ENCODE peak calls at places on chromosomes 7 and 10, in six cellular contexts. O is lung; U is psoas muscle; N is CD8-positive, alpha-beta T cell; V is left ventricle myocardium inferior; T is Panc1. F is an unnamed sample.

GRCh38 chr7:112484671-112485097 is 3.9 kb downstream of the LSMEM1 start:
- DNase-seq in O (no peak), V (peak; percentile 17), N (no peak), T (peak; percentile 77), U (no peak), F (peak; percentile 84)

GRCh38 chr7:132435016-132435990 is 141.0 kb downstream of the PLXNA4 start:
- DNase-seq in T (no peak), V (no peak), N (no peak), O (no peak), U (no peak), F (no peak)

GRCh38 chr7:155066417-155066950 is 3.6 kb upstream of the HTR5A start:
- DNase-seq in N (no peak), T (peak; percentile 86), O (no peak), V (no peak), U (no peak), F (peak; percentile 79)

GRCh38 chr10:131242007-131242406 is 69.5 kb downstream of the TCERG1L start:
- DNase-seq in T (no peak), U (no peak), N (no peak), O (no peak), V (no peak), F (no peak)

GRCh38 chr7:30887464-30887872 is 24.2 kb upstream of the AQP1 start:
- DNase-seq in U (no peak), T (no peak), V (no peak), O (peak; percentile 42), N (no peak), F (no peak)

GRCh38 chr10:11131112-11131639 is 113.5 kb downstream of the CELF2 start:
- DNase-seq in U (no peak), T (no peak), O (no peak), N (no peak), V (no peak), F (no peak)

GRCh38 chr10:79378383-79378646 is 31.0 kb downstream of the PPIF start:
- DNase-seq in N (no peak), U (no peak), T (no peak), V (no peak), O (no peak), F (no peak)

GRCh38 chr7:21253740-21254687 is 173.9 kb upstream of the SP4 start:
- DNase-seq in O (peak; percentile 31), N (no peak), V (no peak), U (no peak), T (peak; percentile 47), F (peak; percentile 37)

GRCh38 chr7:8040768-8041369 is 72.3 kb downstream of the GLCCI1 start:
- DNase-seq in N (no peak), T (no peak), O (no peak), V (no peak), U (no peak), F (no peak)

GRCh38 chr10:47147186-47147585 is 152.8 kb upstream of the GDF10 start:
- DNase-seq in O (no peak), V (no peak), T (no peak), U (no peak), N (no peak), F (no peak)
- H3K4me3 ChIP-seq in O (no peak overlapping the region), V (no peak overlapping the region), T (no peak overlapping the region), U (no peak overlapping the region), N (no peak overlapping the region), F (no peak overlapping the region)

GRCh38 chr10:43396928-43397624 is 11.9 kb downstream of the HNRNPF start:
- DNase-seq in V (peak; percentile 90), O (peak; percentile 88), U (peak; percentile 88), N (peak; percentile 44), T (no peak), F (peak; percentile 63)
- TF ChIP-seq CTCF in V (no peak), O (no peak), U (no peak), N (no peak), T (no peak), F (no peak)

GRCh38 chr7:5554287-5554785 is 130.7 kb upstream of the TNRC18 start:
- DNase-seq in N (no peak), T (no peak), O (no peak), V (no peak), U (no peak), F (no peak)
- H3K4me3 ChIP-seq in N (no peak overlapping the region), T (no peak overlapping the region), O (no peak overlapping the region), V (peak overlapping the region; percentile 80), U (peak overlapping the region; percentile 78), F (no peak overlapping the region)

GRCh38 chr10:124870854-124871425 is 69.3 kb downstream of the ABRAXAS2 start:
- DNase-seq in N (no peak), T (no peak), O (no peak), U (no peak), V (no peak), F (no peak)

GRCh38 chr10:124878457-124878739 is 63.5 kb upstream of the ZRANB1 start:
- DNase-seq in T (no peak), V (no peak), N (no peak), O (no peak), U (no peak), F (no peak)

GRCh38 chr10:124879136-124879535 is 62.8 kb upstream of the ZRANB1 start:
- DNase-seq in V (no peak), N (no peak), T (no peak), U (no peak), O (no peak), F (no peak)

GRCh38 chr10:124872681-124873080 is 69.2 kb upstream of the ZRANB1 start:
- DNase-seq in T (no peak), O (no peak), U (no peak), V (no peak), N (no peak), F (no peak)

GRCh38 chr10:124875596-124875995 is 66.3 kb upstream of the ZRANB1 start:
- DNase-seq in O (no peak), V (no peak), N (no peak), U (no peak), T (no peak), F (peak; percentile 44)
- TF ChIP-seq CTCF in O (no peak), V (no peak), N (no peak), U (no peak), T (no peak), F (peak; percentile 42)

DNA sequence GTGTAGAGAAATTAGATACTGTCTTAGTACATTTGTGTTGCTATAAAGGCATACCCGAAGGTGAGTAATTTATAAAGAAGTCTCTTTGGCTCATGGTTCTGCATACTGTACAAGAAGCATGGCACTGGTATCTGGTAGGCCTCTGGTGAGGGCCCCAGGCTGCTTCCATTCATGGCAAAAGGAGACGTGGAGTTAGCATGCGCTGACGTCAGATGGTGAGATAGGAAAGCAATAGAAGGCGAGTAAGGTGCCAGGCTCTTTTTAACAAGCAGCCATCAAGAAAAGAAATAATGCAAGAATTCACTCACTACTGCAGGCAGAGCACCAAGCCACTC is 38.1 kb downstream of the AKR1C8 start:
- DNase-seq in O (no peak), V (no peak), U (no peak), T (no peak), N (no peak), F (no peak)
- H3K4me3 ChIP-seq in O (no peak overlapping the region), V (no peak overlapping the region), U (no peak overlapping the region), T (no peak overlapping the region), N (no peak overlapping the region), F (no peak overlapping the region)

GRCh38 chr10:90579602-90580242 is 278.1 kb downstream of the HTR7 start:
- DNase-seq in T (no peak), U (no peak), N (no peak), O (no peak), V (no peak), F (peak; percentile 34)
- TF ChIP-seq CTCF in T (peak; percentile 10), U (no peak), N (no peak), O (no peak), V (no peak), F (peak; percentile 31)

GRCh38 chr7:5559586-5559985 is 136.0 kb upstream of the TNRC18 start:
- DNase-seq in N (no peak), V (no peak), U (no peak), O (no peak), T (no peak), F (no peak)

GRCh38 chr7:5553298-5553877 is 129.8 kb upstream of the TNRC18 start:
- DNase-seq in O (no peak), V (no peak), T (no peak), N (no peak), U (no peak), F (no peak)

GRCh38 chr7:5552123-5552522 is 128.5 kb upstream of the TNRC18 start:
- DNase-seq in O (no peak), V (no peak), U (no peak), N (no peak), T (no peak), F (no peak)

GRCh38 chr7:5557920-5558401 is 134.3 kb upstream of the TNRC18 start:
- DNase-seq in V (peak; percentile 85), T (no peak), U (peak; percentile 87), O (peak; percentile 69), N (no peak), F (peak; percentile 59)
- H3K4me3 ChIP-seq in V (peak overlapping the region; percentile 80), T (peak overlapping the region; percentile 31), U (peak overlapping the region; percentile 42), O (no peak overlapping the region), N (peak overlapping the region; percentile 40), F (peak overlapping the region; percentile 42)

DNA sequence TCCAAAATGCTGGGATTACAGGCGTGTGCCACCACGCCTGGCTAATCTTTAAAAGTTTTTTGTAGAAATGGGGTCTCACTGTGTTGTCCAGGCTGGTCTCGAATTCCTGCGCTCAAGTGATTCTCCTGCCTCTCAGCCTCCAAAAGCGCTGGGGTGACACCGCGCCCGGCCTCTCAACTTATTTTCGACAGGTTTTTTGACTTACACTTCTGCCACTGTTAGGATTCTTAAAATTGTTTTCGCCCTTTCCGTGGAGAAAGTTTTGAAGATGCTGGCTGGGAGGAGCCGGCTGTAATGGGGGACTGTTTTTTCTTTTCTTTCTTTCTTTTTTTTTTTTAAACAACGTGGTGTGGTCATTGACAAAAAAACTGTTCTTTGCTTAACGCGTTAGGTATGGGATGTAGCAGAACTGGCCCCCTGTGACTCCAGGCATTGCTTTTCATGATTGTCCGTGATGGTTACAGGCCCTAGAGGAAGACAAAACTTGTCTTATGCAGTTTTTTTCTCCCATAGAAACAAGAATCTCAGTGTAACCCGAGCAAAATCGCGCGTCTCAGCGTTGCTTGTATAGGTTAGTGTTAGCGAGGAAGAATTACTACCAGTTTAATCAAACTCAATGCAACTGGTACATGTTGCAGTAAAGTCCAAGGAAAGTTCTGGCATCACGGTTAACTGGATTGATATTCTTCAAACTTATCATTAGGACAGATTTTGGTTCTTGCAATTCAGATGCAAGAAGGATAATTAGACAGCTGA is 72.2 kb downstream of the DAGLB start:
- DNase-seq in N (no peak), T (no peak), U (peak; percentile 24), V (no peak), O (no peak), F (peak; percentile 57)
- TF ChIP-seq CTCF in N (no peak), T (no peak), U (no peak), V (no peak), O (no peak), F (no peak)

F was measured in fibroblast of the aortic adventitia.